ENCODE peak calls at places on chromosomes 7 and 10, in six cellular contexts. D, Z, O, V, T and A are unnamed samples.

GRCh38 chr10:46551701-46552525 is 4.5 kb downstream of the GPRIN2 start:
- DNase-seq in V (peak), Z (no peak), T (no peak), O (no peak), D (no peak), A (no peak)

GRCh38 chr7:129134356-129134972 is 10.0 kb upstream of the TSPAN33 start:
- DNase-seq in V (no peak), Z (no peak), D (no peak), O (no peak), T (no peak), A (no peak)

GRCh38 chr7:150947761-150948680 is 30.1 kb downstream of the KCNH2 start:
- DNase-seq in Z (no peak), T (no peak), V (peak), D (no peak), O (no peak), A (no peak)

GRCh38 chr7:43735802-43736603 is 6.7 kb upstream of the COA1 start:
- DNase-seq in O (peak), T (peak), D (peak), Z (no peak), V (no peak), A (no peak)

GRCh38 chr7:132309102-132309805 is 267.0 kb downstream of the PLXNA4 start:
- DNase-seq in Z (no peak), V (no peak), D (no peak), O (no peak), T (no peak), A (no peak)

GRCh38 chr7:113561446-113561845 is 357.4 kb downstream of the PPP1R3A start:
- DNase-seq in O (peak), D (no peak), Z (no peak), T (no peak), V (no peak), A (no peak)

GRCh38 chr7:70052691-70053090 is 454.4 kb downstream of the AUTS2 start:
- DNase-seq in O (peak), Z (no peak), T (no peak), D (peak), V (no peak), A (no peak)

GRCh38 chr7:922334-923107 is 32.0 kb downstream of the ADAP1 start:
- DNase-seq in T (no peak), Z (no peak), O (no peak), V (peak), D (no peak), A (no peak)

GRCh38 chr7:10106609-10107008 is 867.1 kb upstream of the PHF14 start:
- DNase-seq in T (peak), D (no peak), O (no peak), Z (no peak), V (no peak), A (no peak)

GRCh38 chr10:24731942-24732341 is 8.3 kb upstream of the ARHGAP21 start:
- DNase-seq in Z (no peak), O (no peak), T (no peak), V (no peak), D (no peak), A (no peak)

GRCh38 chr7:132618956-132619305 is 42.7 kb upstream of the PLXNA4 start:
- DNase-seq in V (no peak), O (peak), Z (no peak), T (no peak), D (peak), A (no peak)

GRCh38 chr7:96998765-96999164 is 6.6 kb upstream of the DLX6 start:
- DNase-seq in Z (no peak), T (no peak), O (no peak), V (no peak), D (no peak), A (no peak)